ENCODE peak calls at places on chromosomes 11 and 22, in six cellular contexts. B is HT1080, X is colonic mucosa, E is Caki2, F is left ventricle myocardium inferior, W is PC-3. N is an unnamed sample.

GRCh38 chr22:35617137-35617755 is at the start of gene MB:
- DNase-seq in B (no peak), X (no peak), E (no peak), F (peak; percentile 78), W (no peak), N (no peak)

GRCh38 chr22:31574015-31574670 is 77.8 kb downstream of the SFI1 start:
- DNase-seq in B (no peak), X (no peak), E (no peak), F (no peak), W (no peak), N (no peak)

GRCh38 chr11:2445948-2446551 is 1.2 kb downstream of the KCNQ1 start:
- DNase-seq in B (no peak), X (peak; percentile 55), E (no peak), F (no peak), W (no peak), N (no peak)

GRCh38 chr11:116175707-116176106 is 597.1 kb downstream of the BUD13 start:
- DNase-seq in B (no peak), X (peak; percentile 1), E (no peak), F (no peak), W (no peak), N (no peak)

GRCh38 chr11:68863553-68864265 is 22.0 kb upstream of the CPT1A start:
- DNase-seq in B (no peak), X (no peak), E (no peak), F (no peak), W (no peak), N (no peak)

GRCh38 chr22:27220349-27220748 is 563.0 kb downstream of the MIAT start:
- DNase-seq in B (peak; percentile 53), X (no peak), E (peak; percentile 51), F (no peak), W (no peak), N (peak; percentile 18)

GRCh38 chr11:34226210-34226609 is 120.8 kb downstream of the NAT10 start:
- DNase-seq in B (no peak), X (no peak), E (no peak), F (no peak), W (no peak), N (no peak)

GRCh38 chr11:114977596-114977995 is 299.3 kb downstream of the NXPE2 start:
- DNase-seq in B (no peak), X (no peak), E (no peak), F (no peak), W (no peak), N (no peak)

GRCh38 chr11:35288817-35289541 is 130.4 kb downstream of the SLC1A2 start:
- DNase-seq in B (peak; percentile 88), X (no peak), E (no peak), F (no peak), W (peak; percentile 45), N (peak; percentile 25)

GRCh38 chr11:71372693-71373657 is 75.2 kb downstream of the DHCR7 start:
- DNase-seq in B (peak; percentile 5), X (no peak), E (peak; percentile 23), F (no peak), W (peak; percentile 61), N (peak; percentile 18)

GRCh38 chr11:87463486-87464102 is 425.9 kb downstream of the TMEM135 start:
- DNase-seq in B (peak; percentile 12), X (no peak), E (no peak), F (no peak), W (peak; percentile 84), N (peak; percentile 65)

GRCh38 chr22:25700996-25701815 is 40.8 kb upstream of the MYO18B start:
- DNase-seq in B (no peak), X (no peak), E (no peak), F (peak; percentile 39), W (no peak), N (no peak)

GRCh38 chr11:76096552-76096951 is 109.8 kb downstream of the WNT11 start:
- DNase-seq in B (no peak), X (no peak), E (no peak), F (no peak), W (peak; percentile 18), N (peak; percentile 34)

GRCh38 chr11:126265801-126266200 is 2.9 kb downstream of the SRPRA start:
- DNase-seq in B (no peak), X (no peak), E (no peak), F (no peak), W (peak; percentile 14), N (no peak)

GRCh38 chr22:35258144-35258988 is 1.1 kb downstream of the HMGXB4 start:
- DNase-seq in B (peak; percentile 10), X (peak; percentile 36), E (peak; percentile 37), F (no peak), W (peak; percentile 25), N (peak; percentile 36)

GRCh38 chr11:117984471-117984870 is 1.7 kb upstream of the IL10RA start:
- DNase-seq in B (peak; percentile 37), X (no peak), E (no peak), F (no peak), W (no peak), N (no peak)

GRCh38 chr11:64864473-64865285 is 13.7 kb downstream of the EHD1 start:
- DNase-seq in B (no peak), X (no peak), E (no peak), F (peak; percentile 75), W (no peak), N (no peak)

GRCh38 chr11:119989422-119989821 is 148.5 kb downstream of the TRIM29 start:
- DNase-seq in B (no peak), X (no peak), E (no peak), F (no peak), W (no peak), N (no peak)

GRCh38 chr11:15907806-15908205 is 448.5 kb downstream of the SOX6 start:
- DNase-seq in B (no peak), X (no peak), E (no peak), F (no peak), W (no peak), N (no peak)

GRCh38 chr11:77697865-77698264 is 60.3 kb upstream of the CLNS1A start:
- DNase-seq in B (no peak), X (no peak), E (no peak), F (no peak), W (no peak), N (no peak)

GRCh38 chr22:20238567-20239062 is 29.5 kb downstream of the RTN4R start:
- DNase-seq in B (peak; percentile 53), X (peak; percentile 32), E (peak; percentile 41), F (no peak), W (peak; percentile 30), N (peak; percentile 39)

GRCh38 chr11:11308249-11308648 is 44.8 kb downstream of the CSNK2A3 start:
- DNase-seq in B (no peak), X (no peak), E (no peak), F (no peak), W (no peak), N (no peak)

GRCh38 chr11:122723576-122723975 is 68.1 kb downstream of the UBASH3B start:
- DNase-seq in B (peak; percentile 68), X (no peak), E (no peak), F (no peak), W (peak; percentile 39), N (no peak)

GRCh38 chr11:134571301-134571700 is 159.3 kb upstream of the B3GAT1 start:
- DNase-seq in B (no peak), X (no peak), E (no peak), F (no peak), W (no peak), N (no peak)

GRCh38 chr22:42704896-42705295 is 15.8 kb downstream of the A4GALT start:
- DNase-seq in B (no peak), X (no peak), E (no peak), F (no peak), W (no peak), N (no peak)

GRCh38 chr22:37784829-37785495 is 22.8 kb upstream of the GCAT start:
- DNase-seq in B (no peak), X (peak; percentile 86), E (no peak), F (no peak), W (peak; percentile 66), N (peak; percentile 61)

GRCh38 chr11:47212938-47213337 is 1.8 kb upstream of the DDB2 start:
- DNase-seq in B (no peak), X (peak; percentile 63), E (no peak), F (no peak), W (no peak), N (no peak)

GRCh38 chr22:50338860-50339462 is 4.2 kb upstream of the PPP6R2 start:
- DNase-seq in B (no peak), X (no peak), E (no peak), F (no peak), W (no peak), N (no peak)

GRCh38 chr11:80860632-80861031 is 1419.8 kb upstream of the TENM4 start:
- DNase-seq in B (peak; percentile 55), X (no peak), E (no peak), F (no peak), W (peak; percentile 48), N (peak; percentile 33)

GRCh38 chr11:77503006-77503405 is 29.1 kb upstream of the PAK1 start:
- DNase-seq in B (no peak), X (no peak), E (no peak), F (no peak), W (peak; percentile 56), N (no peak)

N was measured in MCF 10A.